ENCODE peak calls at places on chromosomes 1 and 21, in nine cellular contexts. P, I, Y, C, H, Q, F, S and O are unnamed samples. For H3K4me1, the result is how much of the 10 kb centered on the place peaks cover.

GRCh38 chr1:202237052-202237451 is 43.5 kb downstream of the LGR6 start:
- DNase-seq in P (peak), I (peak), Y (peak), C (peak), H (peak), Q (peak), F (peak), S (peak), O (peak)

GRCh38 chr1:22039594-22040347 is 12.7 kb upstream of the CDC42 start:
- DNase-seq in P (no peak), I (no peak), Y (peak), C (peak), H (no peak), Q (peak), F (peak), S (peak), O (peak)

GRCh38 chr1:33045814-33046213 is 9.1 kb upstream of the AK2 start:
- DNase-seq in P (no peak), I (no peak), Y (no peak), C (no peak), H (no peak), Q (no peak), F (no peak), S (no peak), O (no peak)

GRCh38 chr1:95407146-95407863 is 173.3 kb downstream of the RWDD3 start:
- DNase-seq in P (no peak), I (peak), Y (peak), C (no peak), H (no peak), Q (no peak), F (peak), S (no peak), O (no peak)

GRCh38 chr1:191641420-191642215 is 516.6 kb upstream of the RGS18 start:
- DNase-seq in P (no peak), I (no peak), Y (no peak), C (peak), H (no peak), Q (no peak), F (peak), S (no peak), O (no peak)

GRCh38 chr1:234656981-234657651 is 47.1 kb upstream of the IRF2BP2 start:
- DNase-seq in P (peak), I (no peak), Y (no peak), C (peak), H (peak), Q (peak), F (peak), S (no peak), O (no peak)

GRCh38 chr1:91826248-91826647 is 59.7 kb downstream of the TGFBR3 start:
- DNase-seq in P (no peak), I (no peak), Y (no peak), C (no peak), H (no peak), Q (no peak), F (no peak), S (no peak), O (no peak)

GRCh38 chr1:21536223-21536622 is 27.0 kb downstream of the ALPL start:
- DNase-seq in P (no peak), I (no peak), Y (no peak), C (no peak), H (no peak), Q (no peak), F (peak), S (no peak), O (no peak)

GRCh38 chr1:16267690-16268180 is 30.8 kb upstream of the CPLANE2 start:
- DNase-seq in P (no peak), I (no peak), Y (no peak), C (no peak), H (no peak), Q (no peak), F (peak), S (no peak), O (no peak)

GRCh38 chr1:73176902-73177301 is 894.6 kb upstream of the NEGR1 start:
- DNase-seq in P (no peak), I (no peak), Y (peak), C (no peak), H (no peak), Q (no peak), F (no peak), S (no peak), O (no peak)

GRCh38 chr1:212529211-212529731 is 79.3 kb upstream of the ATF3 start:
- DNase-seq in P (no peak), I (no peak), Y (no peak), C (peak), H (no peak), Q (no peak), F (peak), S (no peak), O (no peak)

GRCh38 chr21:33642896-33643657 is 776 bp downstream of the ITSN1 start:
- DNase-seq in P (no peak), I (peak), Y (peak), C (peak), H (peak), Q (peak), F (peak), S (peak), O (peak)

GRCh38 chr1:53645690-53646078 is 93.3 kb downstream of the GLIS1 start:
- DNase-seq in P (no peak), I (no peak), Y (no peak), C (no peak), H (no peak), Q (no peak), F (no peak), S (no peak), O (no peak)

GRCh38 chr21:44294391-44295162 is 5.3 kb upstream of the PFKL start:
- DNase-seq in P (no peak), I (no peak), Y (no peak), C (no peak), H (no peak), Q (no peak), F (peak), S (no peak), O (no peak)

GRCh38 chr1:53448241-53448841 is 10.9 kb upstream of the DMRTB1 start:
- DNase-seq in P (no peak), I (peak), Y (peak), C (no peak), H (no peak), Q (no peak), F (no peak), S (no peak), O (no peak)

GRCh38 chr21:26842976-26843911 is 2.0 kb downstream of the ADAMTS1 start:
- DNase-seq in P (no peak), I (peak), Y (peak), C (peak), H (peak), Q (peak), F (peak), S (peak), O (no peak)

DNA sequence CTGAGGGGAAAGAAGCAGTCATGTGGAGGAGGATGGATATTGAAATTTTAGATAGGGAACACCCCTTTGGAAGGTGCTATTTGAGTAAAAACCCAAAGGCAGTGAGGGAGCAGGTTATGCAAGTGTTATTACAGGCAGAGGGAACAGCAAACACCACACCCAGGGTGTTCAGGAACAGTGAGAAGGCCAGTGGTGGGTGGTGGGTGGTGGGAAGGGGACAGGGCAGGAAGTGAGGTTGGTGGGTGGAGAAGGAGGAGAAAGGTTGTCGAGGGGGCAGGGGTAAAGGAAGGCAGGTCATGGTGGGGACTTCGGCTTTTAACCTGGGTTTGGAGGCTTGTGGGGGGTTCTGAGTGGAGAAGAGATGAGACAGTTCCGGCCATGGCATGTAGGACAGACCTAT is 39.3 kb upstream of the SCMH1 start:
- DNase-seq in P (no peak), I (no peak), Y (no peak), C (no peak), H (no peak), Q (no peak), F (no peak), S (no peak), O (no peak)
- TF ChIP-seq EZH2phosphoT487 in P (no peak), I (no peak), Y (no peak), C (no peak), H (no peak), Q (no peak), F (no peak), S (no peak), O (no peak)

DNA sequence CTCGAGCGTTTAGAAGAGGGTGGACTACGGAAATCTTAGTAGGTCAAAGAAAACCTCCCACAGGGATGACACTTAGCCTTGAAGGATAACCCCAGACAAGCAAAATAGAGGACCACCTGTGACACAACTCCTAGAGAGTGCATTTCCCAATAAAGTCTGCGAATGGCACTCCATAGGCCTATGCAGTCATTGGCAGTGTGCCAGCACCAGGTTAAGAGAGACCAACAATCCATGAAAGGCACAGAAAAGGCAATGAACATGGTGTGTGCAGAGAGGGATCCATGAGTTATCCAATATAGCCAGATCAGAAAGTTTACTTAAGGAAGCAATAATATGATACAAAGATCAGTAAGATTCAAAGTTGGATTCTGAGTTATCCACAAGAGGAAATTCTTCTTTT is 45.2 kb upstream of the FMO2 start:
- DNase-seq in P (no peak), I (no peak), Y (no peak), C (no peak), H (no peak), Q (no peak), F (no peak), S (no peak), O (no peak)
- H3K4me1 ChIP-seq in P (under half), I (under half), Y (under half), C (under half), H (under half), Q (under half), F (under half), S (under half), O (under half)

DNA sequence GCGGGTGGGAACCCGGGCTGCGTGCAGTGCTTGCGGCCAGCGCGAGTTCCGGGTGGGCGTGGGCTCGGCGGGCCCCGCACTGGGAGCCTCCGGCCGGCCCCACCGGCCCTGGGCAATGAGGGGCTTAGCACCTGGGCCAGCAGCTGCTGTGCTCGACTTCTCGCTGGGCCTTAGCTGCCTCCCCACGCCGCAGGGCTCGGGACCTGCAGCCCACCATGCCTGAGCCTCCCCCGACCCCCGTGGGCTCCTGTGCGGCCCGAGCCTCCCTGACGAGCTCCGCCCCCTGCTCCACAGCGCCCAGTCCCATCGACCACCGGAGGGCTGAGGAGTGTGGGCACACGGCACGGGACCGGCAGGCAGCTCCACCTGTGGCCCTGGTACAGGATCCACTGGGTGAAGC is 23.7 kb upstream of the CLIC4 start:
- DNase-seq in P (no peak), I (no peak), Y (no peak), C (no peak), H (no peak), Q (no peak), F (no peak), S (no peak), O (no peak)
- TF ChIP-seq EZH2phosphoT487 in P (no peak), I (no peak), Y (no peak), C (no peak), H (no peak), Q (no peak), F (no peak), S (no peak), O (no peak)

GRCh38 chr1:225776294-225776693 is 1.3 kb upstream of the SRP9 start:
- DNase-seq in P (no peak), I (no peak), Y (no peak), C (no peak), H (no peak), Q (no peak), F (no peak), S (no peak), O (no peak)
- H3K4me1 ChIP-seq in P (under half), I (under half), Y (under half), C (half or more), H (under half), Q (under half), F (under half), S (under half), O (half or more)

DNA sequence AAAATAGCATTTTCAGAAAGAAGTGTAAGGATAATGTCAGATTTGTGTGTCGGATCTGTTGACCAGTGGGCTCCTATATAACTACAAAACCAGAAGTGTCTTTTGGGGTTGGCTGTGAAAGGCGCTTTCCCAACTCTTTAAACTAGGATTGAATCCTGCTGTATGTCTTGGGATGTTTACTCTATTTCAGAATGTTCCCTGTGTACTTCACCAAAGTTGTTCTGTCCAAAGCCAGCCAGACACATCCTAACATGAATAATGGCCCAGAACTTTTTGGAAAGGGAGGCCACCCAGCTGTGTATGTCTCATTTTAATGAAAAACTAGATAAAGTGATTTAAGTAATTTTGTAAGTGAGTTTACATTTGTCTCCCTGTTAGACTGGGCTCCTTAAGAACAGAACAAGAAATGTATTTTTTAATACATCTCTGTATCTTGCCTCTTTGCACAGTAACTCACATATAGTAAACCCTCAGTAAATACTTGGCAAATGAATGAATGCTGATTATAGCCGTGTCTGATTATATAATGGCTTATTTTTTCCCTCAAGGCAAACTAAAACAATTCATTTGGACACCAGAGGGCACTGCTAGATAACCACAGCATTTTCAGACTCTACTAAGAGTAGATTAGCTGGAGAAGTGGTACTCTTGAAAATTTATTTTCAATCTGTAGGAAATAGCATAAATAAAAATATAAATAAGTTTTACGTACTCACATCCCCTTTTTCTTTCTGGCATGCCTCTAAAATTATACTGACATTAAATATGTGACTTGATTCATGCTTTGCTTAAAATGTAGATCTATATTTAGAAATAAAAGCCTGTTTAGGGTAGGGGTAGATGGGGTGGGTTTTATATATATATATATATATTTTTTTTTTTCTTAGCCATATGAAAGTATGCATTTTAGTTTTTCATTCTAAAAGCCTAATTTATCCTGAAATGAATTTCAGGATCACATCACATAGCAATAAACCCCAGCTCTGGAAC is 23.8 kb downstream of the TSEN15 start:
- DNase-seq in P (peak), I (peak), Y (peak), C (peak), H (peak), Q (peak), F (peak), S (peak), O (peak)
- TF ChIP-seq EZH2phosphoT487 in P (no peak), I (no peak), Y (no peak), C (no peak), H (no peak), Q (no peak), F (no peak), S (no peak), O (no peak)

GRCh38 chr1:28778021-28778420 is 33.9 kb upstream of the OPRD1 start:
- DNase-seq in P (no peak), I (no peak), Y (no peak), C (no peak), H (no peak), Q (no peak), F (no peak), S (no peak), O (no peak)

GRCh38 chr1:28782011-28782410 is 30.0 kb upstream of the OPRD1 start:
- DNase-seq in P (no peak), I (no peak), Y (no peak), C (no peak), H (no peak), Q (no peak), F (no peak), S (no peak), O (no peak)

GRCh38 chr1:28779751-28780150 is 32.2 kb upstream of the OPRD1 start:
- DNase-seq in P (no peak), I (no peak), Y (no peak), C (no peak), H (no peak), Q (no peak), F (no peak), S (no peak), O (no peak)

GRCh38 chr1:28783363-28783762 is 28.6 kb upstream of the OPRD1 start:
- DNase-seq in P (no peak), I (no peak), Y (no peak), C (no peak), H (no peak), Q (no peak), F (no peak), S (no peak), O (no peak)

GRCh38 chr1:28781305-28781704 is 30.7 kb upstream of the OPRD1 start:
- DNase-seq in P (no peak), I (no peak), Y (no peak), C (no peak), H (no peak), Q (no peak), F (no peak), S (no peak), O (no peak)
- H3K4me1 ChIP-seq in P (under half), I (under half), Y (under half), C (under half), H (under half), Q (under half), F (under half), S (under half), O (under half)

DNA sequence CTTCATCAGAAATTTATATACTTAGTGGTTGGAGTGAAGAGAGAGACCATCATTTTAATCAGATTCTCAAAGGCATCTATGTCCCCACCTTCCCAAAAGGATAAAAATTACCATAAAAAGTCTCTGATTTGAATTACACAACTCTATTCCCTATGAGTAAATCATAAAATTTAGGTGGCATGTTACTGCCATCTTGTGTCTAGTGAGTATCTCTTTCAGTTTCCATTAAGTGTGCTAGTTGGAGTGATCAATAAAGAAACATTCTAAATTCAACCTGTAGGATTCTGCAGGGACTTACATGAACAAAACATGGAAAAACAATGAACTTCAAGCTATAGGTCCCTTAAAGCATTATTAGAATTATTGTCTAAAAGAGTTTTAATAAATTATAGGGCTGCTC is 655.4 kb downstream of the LTN1 start:
- DNase-seq in P (no peak), I (peak), Y (peak), C (peak), H (peak), Q (peak), F (peak), S (peak), O (peak)
- TF ChIP-seq EZH2phosphoT487 in P (no peak), I (no peak), Y (no peak), C (no peak), H (no peak), Q (no peak), F (no peak), S (no peak), O (no peak)

DNA sequence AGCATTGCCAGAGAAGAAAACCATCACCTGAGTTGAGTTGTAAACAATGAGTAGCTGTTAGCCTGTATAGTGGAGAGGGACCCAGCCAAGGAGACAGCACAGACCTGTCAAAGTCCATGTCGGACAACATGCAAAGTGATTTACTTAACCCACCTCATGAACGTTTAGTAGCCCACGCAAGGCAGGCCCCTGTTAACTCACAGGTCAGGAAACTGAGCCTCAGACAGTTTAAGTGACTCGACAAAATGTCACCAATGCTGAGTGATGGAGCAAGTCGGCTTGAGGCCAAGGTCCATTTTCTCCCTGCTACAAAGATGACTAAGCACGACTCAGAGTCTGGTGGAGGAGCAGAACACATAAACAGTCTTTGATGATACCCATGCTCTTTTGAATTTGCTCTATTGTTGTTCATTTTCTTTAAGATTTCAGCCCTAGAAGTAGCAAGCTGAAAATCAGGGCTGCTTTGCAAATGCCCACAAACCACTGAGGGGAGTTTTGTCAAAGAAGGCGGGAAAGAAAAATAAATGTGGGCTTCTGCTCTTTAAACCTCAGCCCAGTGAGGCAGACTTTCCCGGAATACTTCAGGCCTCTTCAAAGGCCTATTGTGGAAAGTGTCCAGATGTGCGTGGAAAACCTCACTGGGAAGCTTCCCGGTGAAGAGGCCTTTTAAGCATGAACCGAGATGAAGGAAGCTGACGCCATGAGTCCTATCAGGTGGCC is 83.8 kb upstream of the HOOK1 start:
- DNase-seq in P (peak), I (no peak), Y (no peak), C (peak), H (no peak), Q (no peak), F (peak), S (peak), O (no peak)
- H3K4me1 ChIP-seq in P (under half), I (under half), Y (under half), C (under half), H (under half), Q (under half), F (under half), S (under half), O (under half)

DNA sequence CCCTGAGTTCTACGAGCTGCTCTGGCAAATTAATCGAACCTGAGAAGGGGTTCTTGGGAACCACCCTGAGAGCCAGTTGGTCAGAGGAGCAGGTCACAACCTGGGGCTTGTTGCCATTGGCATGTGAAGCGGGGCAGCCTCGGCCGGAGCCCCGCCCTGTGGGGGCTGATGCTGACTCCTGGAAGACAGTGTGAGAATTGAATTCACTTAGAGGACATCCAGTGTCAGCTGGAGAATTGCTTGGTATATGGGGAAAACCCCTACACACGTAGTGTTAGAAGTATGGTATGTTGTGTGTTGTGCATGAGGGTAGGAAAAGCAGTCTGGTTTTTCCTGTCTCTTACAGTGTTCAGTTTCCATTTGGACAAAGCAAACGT is 11.6 kb downstream of the SLC37A1 start:
- DNase-seq in P (no peak), I (peak), Y (peak), C (no peak), H (no peak), Q (peak), F (peak), S (peak), O (peak)
- TF ChIP-seq EZH2phosphoT487 in P (no peak), I (no peak), Y (no peak), C (no peak), H (no peak), Q (no peak), F (no peak), S (no peak), O (no peak)